ENCODE peak calls at places on chromosomes 11 and 22, in six cellular contexts. M is HS-27A; K is EH; P is COR-L47; O is stimulated activated CD4-positive, alpha-beta T cell treated with anti-CD3 and anti-CD28 coated beads, TNF-alpha, amount 100 ng/mL, for 24 hours; J is left lung. Q is an unnamed sample.

GRCh38 chr11:32985600-32985999 is 30.1 kb upstream of the DEPDC7 start:
- DNase-seq in M (no peak), K (no peak), P (no peak), O (no peak), J (no peak), Q (no peak)

GRCh38 chr11:44108260-44108659 is 12.8 kb downstream of the EXT2 start:
- DNase-seq in M (no peak), K (no peak), P (no peak), O (no peak), J (no peak), Q (no peak)

GRCh38 chr11:127395034-127395433 is 394.5 kb upstream of the KIRREL3 start:
- DNase-seq in M (no peak), K (no peak), P (no peak), O (no peak), J (no peak), Q (no peak)

GRCh38 chr11:44453871-44454270 is 111.6 kb upstream of the CD82 start:
- DNase-seq in M (no peak), K (no peak), P (no peak), O (no peak), J (no peak), Q (no peak)

GRCh38 chr11:103594283-103594682 is 442.2 kb upstream of the DDI1 start:
- DNase-seq in M (no peak), K (no peak), P (peak), O (no peak), J (no peak), Q (peak)

GRCh38 chr22:44151661-44152060 is 29.1 kb upstream of the PARVG start:
- DNase-seq in M (peak), K (peak), P (no peak), O (no peak), J (no peak), Q (no peak)

GRCh38 chr22:23036684-23037428 is 33.5 kb upstream of the GNAZ start:
- DNase-seq in M (no peak), K (peak), P (no peak), O (no peak), J (no peak), Q (no peak)

GRCh38 chr22:49592780-49593501 is 234.7 kb downstream of the BRD1 start:
- DNase-seq in M (no peak), K (no peak), P (no peak), O (no peak), J (no peak), Q (no peak)

GRCh38 chr11:9838961-9839360 is 175.1 kb downstream of the SWAP70 start:
- DNase-seq in M (no peak), K (peak), P (no peak), O (no peak), J (no peak), Q (no peak)

GRCh38 chr11:10459029-10459970 is 4.2 kb downstream of the AMPD3 start:
- DNase-seq in M (no peak), K (peak), P (no peak), O (peak), J (no peak), Q (no peak)

GRCh38 chr11:16839821-16840220 is 101.4 kb downstream of the C11orf58 start:
- DNase-seq in M (no peak), K (no peak), P (peak), O (no peak), J (no peak), Q (no peak)

GRCh38 chr11:93234602-93235207 is 36.9 kb upstream of the SLC36A4 start:
- DNase-seq in M (peak), K (peak), P (peak), O (peak), J (peak), Q (peak)

GRCh38 chr11:71211631-71212030 is 40.7 kb downstream of the SHANK2 start:
- DNase-seq in M (no peak), K (no peak), P (no peak), O (no peak), J (no peak), Q (no peak)

GRCh38 chr11:94731921-94732601 is 36.1 kb upstream of the AMOTL1 start:
- DNase-seq in M (no peak), K (peak), P (no peak), O (no peak), J (no peak), Q (no peak)

GRCh38 chr11:131568318-131568717 is 197.9 kb downstream of the NTM start:
- DNase-seq in M (no peak), K (no peak), P (no peak), O (no peak), J (no peak), Q (no peak)

GRCh38 chr11:132588366-132588765 is 943.9 kb downstream of the OPCML start:
- DNase-seq in M (no peak), K (peak), P (no peak), O (no peak), J (no peak), Q (no peak)

GRCh38 chr11:61057615-61058014 is 44.7 kb upstream of the CD5 start:
- DNase-seq in M (no peak), K (no peak), P (no peak), O (no peak), J (no peak), Q (no peak)

GRCh38 chr11:96752221-96752620 is 362.4 kb downstream of the JRKL start:
- DNase-seq in M (no peak), K (peak), P (no peak), O (no peak), J (no peak), Q (no peak)

GRCh38 chr11:48066881-48067800 is 86.8 kb downstream of the PTPRJ start:
- DNase-seq in M (no peak), K (peak), P (no peak), O (no peak), J (no peak), Q (no peak)

GRCh38 chr22:22940961-22941605 is 53.5 kb downstream of the IGLL5 start:
- DNase-seq in M (no peak), K (no peak), P (no peak), O (no peak), J (peak), Q (no peak)

GRCh38 chr11:6992457-6993431 is 27.4 kb downstream of the ZNF214 start:
- DNase-seq in M (peak), K (peak), P (no peak), O (no peak), J (no peak), Q (no peak)

GRCh38 chr11:126329644-126330200 is 25.8 kb upstream of the ST3GAL4 start:
- DNase-seq in M (no peak), K (no peak), P (no peak), O (no peak), J (no peak), Q (no peak)

GRCh38 chr22:24155597-24156145 is 25.6 kb upstream of the SUSD2 start:
- DNase-seq in M (peak), K (peak), P (peak), O (no peak), J (peak), Q (peak)

GRCh38 chr11:124329787-124330478 is 9.9 kb upstream of the OR8D2 start:
- DNase-seq in M (no peak), K (no peak), P (no peak), O (no peak), J (no peak), Q (no peak)

GRCh38 chr11:5204787-5205186 is 4.3 kb upstream of the OR51V1 start:
- DNase-seq in M (peak), K (peak), P (peak), O (no peak), J (no peak), Q (peak)

GRCh38 chr22:39727541-39727940 is 157.0 kb downstream of the CACNA1I start:
- DNase-seq in M (no peak), K (peak), P (no peak), O (no peak), J (peak), Q (peak)

GRCh38 chr11:48045536-48045935 is 65.2 kb downstream of the PTPRJ start:
- DNase-seq in M (no peak), K (no peak), P (no peak), O (no peak), J (no peak), Q (no peak)

GRCh38 chr22:41656515-41656914 is 32.2 kb downstream of the SNU13 start:
- DNase-seq in M (no peak), K (no peak), P (no peak), O (no peak), J (no peak), Q (no peak)

GRCh38 chr11:120817131-120817530 is 206.8 kb upstream of the TBCEL start:
- DNase-seq in M (no peak), K (no peak), P (no peak), O (no peak), J (no peak), Q (no peak)

GRCh38 chr11:45607995-45608394 is 57.4 kb downstream of the CHST1 start:
- DNase-seq in M (no peak), K (no peak), P (no peak), O (no peak), J (no peak), Q (no peak)

GRCh38 chr22:40769761-40770160 is 49.4 kb downstream of the SLC25A17 start:
- DNase-seq in M (no peak), K (no peak), P (no peak), O (no peak), J (no peak), Q (no peak)

GRCh38 chr11:43269229-43269928 is 42.4 kb upstream of the API5 start:
- DNase-seq in M (no peak), K (no peak), P (peak), O (no peak), J (peak), Q (no peak)

GRCh38 chr11:38089728-38090127 is 1491.7 kb upstream of the RAG2 start:
- DNase-seq in M (peak), K (peak), P (no peak), O (no peak), J (no peak), Q (peak)

GRCh38 chr11:63572026-63572688 is 9.0 kb upstream of the PLAAT2 start:
- DNase-seq in M (no peak), K (no peak), P (no peak), O (no peak), J (no peak), Q (no peak)

GRCh38 chr11:114166897-114167323 is 107.4 kb downstream of the ZBTB16 start:
- DNase-seq in M (no peak), K (peak), P (peak), O (no peak), J (no peak), Q (no peak)

GRCh38 chr11:62850911-62851806 is 11.8 kb upstream of the WDR74 start:
- DNase-seq in M (no peak), K (no peak), P (no peak), O (no peak), J (no peak), Q (peak)

GRCh38 chr22:26593763-26594162 is 3.8 kb upstream of the TPST2 start:
- DNase-seq in M (no peak), K (no peak), P (no peak), O (no peak), J (no peak), Q (no peak)

GRCh38 chr22:49693416-49693815 is 134.3 kb downstream of the BRD1 start:
- DNase-seq in M (no peak), K (no peak), P (no peak), O (no peak), J (no peak), Q (no peak)

GRCh38 chr22:36510966-36511881 is 4.4 kb upstream of the FOXRED2 start:
- DNase-seq in M (no peak), K (peak), P (peak), O (no peak), J (no peak), Q (peak)

Q was measured in Caco-2.